ENCODE peak calls at places on chromosomes 1 and 21, in seven cellular contexts. Q is HEK293T; F is fibroblast of mammary gland; B is WERI-Rb-1; N is aorta; H is activated CD4-positive, alpha-beta T cell treated with anti-CD3 and anti-CD28 coated beads, Interleukin-2, amount 50 U/mL, for 1 hour; Z is activated T-cell treated with anti-CD3 and anti-CD28 coated beads, Interleukin-2, amount 50 U/mL, for 4 hours. T is an unnamed sample.

GRCh38 chr1:190000365-190000872 is 477.2 kb downstream of the BRINP3 start:
- DNase-seq in Q (no peak), F (no peak), B (no peak), N (no peak), H (no peak), Z (no peak), T (no peak)

GRCh38 chr21:16324630-16325029 is 594.8 kb downstream of the USP25 start:
- DNase-seq in Q (no peak), F (peak), B (no peak), N (no peak), H (no peak), Z (no peak), T (no peak)

GRCh38 chr21:29914326-29914725 is 25.5 kb downstream of the GRIK1 start:
- DNase-seq in Q (no peak), F (no peak), B (no peak), N (no peak), H (no peak), Z (no peak), T (no peak)

GRCh38 chr1:52706941-52707926 is 9.1 kb upstream of the COA7 start:
- DNase-seq in Q (no peak), F (no peak), B (no peak), N (no peak), H (no peak), Z (no peak), T (no peak)

GRCh38 chr1:224058303-224058702 is 55.6 kb upstream of the FBXO28 start:
- DNase-seq in Q (no peak), F (peak), B (no peak), N (no peak), H (no peak), Z (no peak), T (no peak)

GRCh38 chr1:11483581-11484320 is 4.8 kb downstream of the DISP3 start:
- DNase-seq in Q (no peak), F (no peak), B (no peak), N (no peak), H (no peak), Z (no peak), T (no peak)

GRCh38 chr1:65170511-65171142 is 22.6 kb downstream of the AK4 start:
- DNase-seq in Q (no peak), F (peak), B (no peak), N (no peak), H (no peak), Z (no peak), T (no peak)

GRCh38 chr1:79044974-79045650 is 38.6 kb upstream of the ADGRL4 start:
- DNase-seq in Q (no peak), F (peak), B (peak), N (peak), H (no peak), Z (no peak), T (peak)

GRCh38 chr1:219416598-219417238 is 196.2 kb downstream of the ZC3H11B start:
- DNase-seq in Q (peak), F (peak), B (peak), N (no peak), H (peak), Z (peak), T (peak)

GRCh38 chr1:243495442-243496172 is 239.8 kb downstream of the SDCCAG8 start:
- DNase-seq in Q (no peak), F (peak), B (no peak), N (no peak), H (no peak), Z (no peak), T (no peak)

GRCh38 chr21:16239659-16240265 is 510.0 kb downstream of the USP25 start:
- DNase-seq in Q (peak), F (peak), B (no peak), N (no peak), H (no peak), Z (no peak), T (no peak)

GRCh38 chr1:37763791-37764741 is 854 bp downstream of the EPHA10 start:
- DNase-seq in Q (peak), F (peak), B (peak), N (no peak), H (peak), Z (no peak), T (no peak)

GRCh38 chr1:150974580-150975478 is at the start of gene CERS2:
- DNase-seq in Q (peak), F (peak), B (peak), N (peak), H (peak), Z (peak), T (no peak)

GRCh38 chr1:158104891-158105290 is 75.8 kb upstream of the CD1D start:
- DNase-seq in Q (no peak), F (no peak), B (no peak), N (no peak), H (no peak), Z (no peak), T (no peak)

GRCh38 chr1:65674522-65674921 is 118.2 kb upstream of the PDE4B start:
- DNase-seq in Q (no peak), F (no peak), B (no peak), N (no peak), H (no peak), Z (no peak), T (no peak)

GRCh38 chr1:96498744-96499143 is 222.8 kb upstream of the PTBP2 start:
- DNase-seq in Q (no peak), F (no peak), B (no peak), N (no peak), H (no peak), Z (no peak), T (no peak)

GRCh38 chr1:240618946-240619345 is 7.0 kb upstream of the GREM2 start:
- DNase-seq in Q (no peak), F (no peak), B (no peak), N (no peak), H (no peak), Z (no peak), T (no peak)

GRCh38 chr1:39759436-39759726 is 11.8 kb downstream of the OXCT2 start:
- DNase-seq in Q (no peak), F (no peak), B (no peak), N (no peak), H (no peak), Z (no peak), T (no peak)

GRCh38 chr1:24362982-24363614 is 43.9 kb downstream of the GRHL3 start:
- DNase-seq in Q (no peak), F (peak), B (no peak), N (no peak), H (no peak), Z (no peak), T (no peak)

GRCh38 chr21:25895565-25896205 is 160.9 kb downstream of the GABPA start:
- DNase-seq in Q (no peak), F (peak), B (peak), N (peak), H (no peak), Z (no peak), T (no peak)

GRCh38 chr1:1432951-1433803 is 2.3 kb upstream of the VWA1 start:
- DNase-seq in Q (peak), F (no peak), B (peak), N (peak), H (no peak), Z (no peak), T (peak)

GRCh38 chr1:151494741-151495281 is 16.4 kb upstream of the CGN start:
- DNase-seq in Q (no peak), F (peak), B (no peak), N (no peak), H (no peak), Z (no peak), T (no peak)

T was measured in H1.